ENCODE peak calls at places on chromosome 18, in seven cellular contexts. R, Q, P, F, U, C and D are unnamed samples.

GRCh38 chr18:11799066-11799465 is 52.1 kb upstream of the CHMP1B start:
- DNase-seq in R (no peak), F (no peak), C (no peak), U (no peak), P (no peak), Q (no peak), D (no peak)

GRCh38 chr18:71105078-71105819 is 816.4 kb downstream of the SOCS6 start:
- DNase-seq in C (no peak), Q (no peak), R (peak; percentile 16), P (peak; percentile 22), U (no peak), F (peak; percentile 75), D (no peak)

GRCh38 chr18:62944454-62944853 is 229.1 kb downstream of the PHLPP1 start:
- DNase-seq in P (no peak), F (peak; percentile 35), C (no peak), Q (no peak), R (no peak), U (no peak), D (peak; percentile 23)

GRCh38 chr18:46481048-46481846 is 175.8 kb downstream of the LOXHD1 start:
- DNase-seq in U (no peak), Q (peak; percentile 12), F (peak; percentile 64), P (peak; percentile 52), C (peak; percentile 10), R (peak; percentile 73), D (peak; percentile 30)

GRCh38 chr18:21315741-21316187 is 73.7 kb downstream of the GREB1L start:
- DNase-seq in F (no peak), C (no peak), R (peak; percentile 69), U (no peak), Q (no peak), P (no peak), D (no peak)

GRCh38 chr18:3790702-3791101 is 340.7 kb downstream of the TGIF1 start:
- DNase-seq in P (no peak), U (no peak), R (no peak), Q (no peak), C (no peak), F (peak; percentile 55), D (no peak)

GRCh38 chr18:77130229-77131099 is 2.1 kb downstream of the MBP start:
- DNase-seq in R (no peak), C (no peak), F (no peak), Q (no peak), U (no peak), P (no peak), D (no peak)

GRCh38 chr18:50373531-50373930 is 1.3 kb upstream of the SKA1 start:
- DNase-seq in U (no peak), C (no peak), Q (no peak), F (no peak), P (no peak), R (no peak), D (no peak)

GRCh38 chr18:75248426-75249191 is 38.0 kb downstream of the TSHZ1 start:
- DNase-seq in P (no peak), Q (no peak), R (no peak), F (no peak), C (no peak), U (no peak), D (peak; percentile 45)

GRCh38 chr18:43192408-43192807 is 76.9 kb upstream of the RIT2 start:
- DNase-seq in C (no peak), R (no peak), F (peak; percentile 11), P (no peak), Q (no peak), U (no peak), D (peak; percentile 0)

GRCh38 chr18:14964002-14964401 is 216.0 kb downstream of the ANKRD30B start:
- DNase-seq in Q (no peak), C (no peak), F (no peak), R (no peak), P (no peak), U (peak; percentile 9), D (no peak)

GRCh38 chr18:8943900-8944870 is 158.3 kb upstream of the NDUFV2 start:
- DNase-seq in Q (no peak), F (peak; percentile 69), U (no peak), C (no peak), R (no peak), P (peak; percentile 94), D (peak; percentile 86)

GRCh38 chr18:66682855-66683322 is 79.0 kb upstream of the CDH19 start:
- DNase-seq in F (peak; percentile 47), R (peak; percentile 14), Q (no peak), U (no peak), C (no peak), P (no peak), D (peak; percentile 1)

GRCh38 chr18:7034924-7035323 is 82.7 kb downstream of the LAMA1 start:
- DNase-seq in Q (no peak), U (no peak), C (no peak), R (no peak), P (no peak), F (no peak), D (no peak)

GRCh38 chr18:1292167-1292566 is 387.5 kb downstream of the ADCYAP1 start:
- DNase-seq in Q (no peak), C (no peak), F (no peak), U (no peak), R (no peak), P (no peak), D (no peak)

GRCh38 chr18:30271716-30272115 is 770.8 kb downstream of the DSC3 start:
- DNase-seq in R (peak; percentile 55), U (no peak), F (no peak), P (no peak), C (no peak), Q (no peak), D (no peak)

DNA sequence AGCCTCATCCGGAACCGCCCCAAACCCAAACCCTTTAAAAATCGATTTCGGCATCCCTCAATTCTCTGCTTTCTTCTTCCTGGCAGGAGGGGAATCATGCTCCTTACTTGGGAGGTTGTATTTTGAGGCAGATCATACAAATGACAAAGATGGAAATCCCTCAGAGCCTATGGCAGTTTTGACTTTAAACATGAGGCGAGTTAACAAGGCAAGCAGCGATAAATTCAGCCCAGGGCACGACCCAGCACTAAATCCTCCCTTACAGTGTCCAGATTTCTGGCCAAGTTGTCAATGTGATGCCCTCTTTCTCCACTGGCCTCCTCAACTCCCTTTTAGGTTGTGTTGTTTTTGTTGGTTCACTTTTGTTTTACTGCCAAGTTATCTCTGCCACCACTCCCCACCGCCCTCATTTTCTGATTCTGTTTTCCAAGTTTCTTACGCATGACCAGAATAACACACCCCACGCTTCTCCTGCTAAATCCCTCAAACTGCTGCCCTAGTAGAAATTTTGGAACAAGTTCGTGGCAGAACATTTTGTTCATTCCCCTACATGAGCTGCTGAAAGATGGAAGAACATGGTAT is 68.3 kb downstream of the CTAGE1 start:
- DNase-seq in U (no peak), R (peak; percentile 28), C (no peak), P (no peak), F (peak; percentile 91), Q (no peak), D (no peak)
- H3K4me3 ChIP-seq in U (peak overlapping the region; percentile 61), R (no peak overlapping the region), C (no peak overlapping the region), P (no peak overlapping the region), F (peak overlapping the region; percentile 53), Q (no peak overlapping the region), D (peak overlapping the region; percentile 41)

DNA sequence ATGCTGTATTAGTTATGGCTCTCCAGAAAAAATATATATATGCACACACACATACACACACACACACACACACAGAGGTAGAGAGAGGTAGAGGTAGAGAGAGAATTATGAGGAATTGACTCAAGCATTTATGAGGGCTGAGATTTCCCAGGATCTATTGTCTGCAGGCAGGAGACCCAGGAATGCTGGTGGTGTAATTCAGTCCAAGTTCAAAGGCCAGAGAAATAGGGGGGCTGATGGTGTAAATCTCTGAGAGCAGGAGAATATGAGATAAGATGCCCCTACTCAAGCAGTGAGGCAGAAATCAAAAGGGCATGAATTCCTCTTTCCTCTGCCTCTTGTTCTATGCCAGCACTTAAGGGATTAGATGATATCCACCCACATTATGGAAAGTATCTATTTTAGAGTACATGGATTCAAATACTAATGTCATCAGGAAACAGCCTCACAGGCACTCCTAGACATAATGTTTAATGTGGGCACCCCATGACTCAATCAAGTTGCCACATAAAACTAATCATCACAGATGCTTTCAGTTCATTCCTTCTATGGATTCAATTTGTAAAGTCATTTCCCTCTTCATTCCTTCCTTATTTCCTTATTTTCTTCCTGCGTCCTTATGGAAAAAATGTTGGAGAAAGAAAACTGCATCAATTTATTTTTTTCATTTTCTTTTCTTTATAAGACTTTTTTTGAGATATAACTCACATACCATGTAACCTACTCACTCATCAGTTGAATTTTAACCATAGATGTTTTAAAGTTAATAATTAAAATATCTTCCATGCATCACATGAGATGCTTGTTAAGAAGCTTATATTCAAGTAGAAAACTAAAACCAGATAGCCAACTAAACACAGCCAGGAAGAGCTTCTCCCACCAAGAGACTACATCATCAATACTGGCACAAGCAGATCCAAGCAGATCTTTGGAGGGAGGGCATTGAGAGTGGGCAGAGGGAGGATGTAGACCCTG is 406.2 kb downstream of the MBD2 start:
- DNase-seq in P (no peak), F (no peak), U (no peak), C (no peak), Q (no peak), R (no peak), D (peak; percentile 31)
- TF ChIP-seq CTCF in P (no peak), F (no peak), U (no peak), C (no peak), Q (no peak), R (no peak), D (no peak)

DNA sequence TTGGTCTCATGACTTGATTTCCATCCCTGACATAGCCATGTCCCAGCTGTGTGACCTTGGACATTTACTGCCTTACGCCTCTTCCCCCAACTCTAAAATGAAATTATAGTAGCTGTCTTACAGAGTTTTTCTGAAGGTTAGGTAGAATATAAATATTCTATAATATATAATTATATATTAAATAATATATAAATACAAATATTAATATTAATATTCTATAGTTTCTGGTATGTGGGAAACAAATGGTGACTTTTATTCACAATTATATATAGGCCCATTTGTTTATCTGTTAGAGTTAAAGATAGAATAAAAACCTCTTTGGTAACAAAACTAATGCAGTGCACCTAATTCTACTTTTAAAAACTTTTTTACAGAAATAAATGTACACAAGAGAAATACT is 1.7 kb downstream of the RBBP8 start:
- DNase-seq in P (no peak), U (no peak), C (no peak), F (no peak), Q (no peak), R (no peak), D (no peak)
- H3K4me3 ChIP-seq in P (no peak overlapping the region), U (no peak overlapping the region), C (peak overlapping the region; percentile 70), F (no peak overlapping the region), Q (peak overlapping the region; percentile 85), R (peak overlapping the region; percentile 68), D (no peak overlapping the region)

GRCh38 chr18:5237723-5238370 is 40.8 kb upstream of the AKAIN1 start:
- DNase-seq in C (peak; percentile 18), U (peak; percentile 88), P (peak; percentile 85), F (peak; percentile 92), R (peak; percentile 92), Q (peak; percentile 70), D (peak; percentile 96)
- TF ChIP-seq CTCF in C (no peak), U (peak; percentile 53), P (peak; percentile 12), F (peak; percentile 31), R (peak; percentile 12), Q (no peak), D (no peak)

DNA sequence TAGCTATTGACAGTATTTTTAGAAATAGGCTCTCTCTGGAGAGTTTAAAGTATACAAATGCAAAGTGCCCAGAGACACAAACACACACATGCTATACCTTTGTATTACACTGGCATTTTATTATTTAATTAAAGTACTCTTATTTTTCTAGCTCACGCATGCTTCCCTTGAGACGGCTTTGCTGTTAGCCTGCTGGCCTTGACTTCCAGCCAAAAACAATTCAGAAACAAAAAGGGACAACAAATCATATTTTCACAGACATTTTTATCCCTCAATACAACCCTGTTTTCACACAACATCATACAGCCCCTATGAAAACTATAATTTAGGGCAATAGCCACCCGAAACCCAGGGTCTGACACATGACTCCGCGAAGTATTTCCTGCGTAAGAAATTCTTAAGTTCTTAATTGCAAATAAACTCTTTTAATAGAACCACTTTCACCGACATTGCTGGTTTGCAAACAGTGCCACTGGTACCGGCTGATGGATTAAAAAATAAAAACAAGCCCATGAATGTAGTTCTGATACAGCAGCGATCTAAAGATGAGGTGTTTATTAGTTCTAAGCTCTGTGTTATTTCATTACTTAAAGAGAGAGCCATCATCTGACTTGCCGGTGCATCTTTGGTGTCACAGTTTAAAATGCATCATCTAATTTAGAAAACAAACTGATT is 185.1 kb downstream of the TCF4 start:
- DNase-seq in Q (no peak), R (no peak), U (no peak), P (no peak), F (peak; percentile 62), C (no peak), D (no peak)
- H3K4me3 ChIP-seq in Q (no peak overlapping the region), R (no peak overlapping the region), U (no peak overlapping the region), P (no peak overlapping the region), F (peak overlapping the region; percentile 59), C (no peak overlapping the region), D (peak overlapping the region; percentile 63)